ENCODE peak calls at places on chromosomes 12 and 14, in ten cellular contexts. N, P, E, Z, W, I, U, X, H and G are unnamed samples.
A peak's percentile ranks its signal among the peaks of the same experiment; 100 is the strongest.

GRCh38 chr14:100554082-100554677 is 33.0 kb downstream of the BEGAIN start:
- DNase-seq in N (peak; percentile 21), P (no peak), E (no peak), Z (no peak), W (peak; percentile 51), I (no peak), U (no peak), X (peak; percentile 26), H (peak; percentile 27), G (no peak)

GRCh38 chr14:37587881-37588666 is 7.0 kb downstream of the FOXA1 start:
- DNase-seq in N (no peak), P (no peak), E (no peak), Z (no peak), W (peak; percentile 61), I (peak; percentile 61), U (no peak), X (no peak), H (no peak), G (no peak)

GRCh38 chr14:90409209-90409730 is 12.4 kb downstream of the CALM1 start:
- DNase-seq in N (peak; percentile 98), P (no peak), E (no peak), Z (peak; percentile 98), W (peak; percentile 77), I (no peak), U (no peak), X (peak; percentile 34), H (no peak), G (no peak)

GRCh38 chr14:35766700-35767082 is 42.4 kb downstream of the RALGAPA1 start:
- DNase-seq in N (peak; percentile 2), P (no peak), E (peak; percentile 45), Z (peak; percentile 1), W (no peak), I (no peak), U (no peak), X (no peak), H (no peak), G (no peak)

GRCh38 chr14:87179936-87180335 is 813.0 kb downstream of the GALC start:
- DNase-seq in N (no peak), P (no peak), E (no peak), Z (no peak), W (no peak), I (no peak), U (no peak), X (no peak), H (no peak), G (no peak)

GRCh38 chr12:77855548-77855947 is 24.9 kb downstream of the NAV3 start:
- DNase-seq in N (peak; percentile 32), P (no peak), E (no peak), Z (peak; percentile 2), W (no peak), I (no peak), U (no peak), X (no peak), H (no peak), G (no peak)

GRCh38 chr14:99119554-99119953 is 152.4 kb downstream of the BCL11B start:
- DNase-seq in N (no peak), P (no peak), E (no peak), Z (no peak), W (no peak), I (no peak), U (no peak), X (no peak), H (no peak), G (peak; percentile 7)

GRCh38 chr12:131445184-131445974 is 265.5 kb upstream of the SFSWAP start:
- DNase-seq in N (no peak), P (no peak), E (no peak), Z (no peak), W (no peak), I (no peak), U (no peak), X (no peak), H (no peak), G (no peak)

GRCh38 chr12:57775044-57775443 is 2.6 kb downstream of the EEF1AKMT3 start:
- DNase-seq in N (no peak), P (no peak), E (no peak), Z (no peak), W (no peak), I (no peak), U (no peak), X (no peak), H (no peak), G (no peak)

GRCh38 chr14:71618716-71619115 is 313.5 kb upstream of the RGS6 start:
- DNase-seq in N (no peak), P (no peak), E (no peak), Z (no peak), W (no peak), I (no peak), U (no peak), X (no peak), H (no peak), G (no peak)

GRCh38 chr14:101216725-101217463 is 313.4 kb upstream of the RTL1 start:
- DNase-seq in N (no peak), P (no peak), E (peak; percentile 2), Z (no peak), W (no peak), I (no peak), U (no peak), X (no peak), H (no peak), G (no peak)

GRCh38 chr14:59926534-59926933 is 6.6 kb downstream of the LRRC9 start:
- DNase-seq in N (no peak), P (no peak), E (no peak), Z (no peak), W (no peak), I (no peak), U (no peak), X (no peak), H (no peak), G (no peak)

GRCh38 chr12:121786441-121786825 is 7.1 kb downstream of the RHOF start:
- DNase-seq in N (peak; percentile 95), P (no peak), E (no peak), Z (peak; percentile 94), W (peak; percentile 97), I (no peak), U (no peak), X (peak; percentile 96), H (peak; percentile 53), G (peak; percentile 89)